ENCODE peak calls at places on chromosomes 6 and 20, in eight cellular contexts. Z is fibroblast of lung, H is heart right ventricle, E is NB4, Q is heart left ventricle, P is PC-3, S is DND-41, L is lower lobe of right lung. G is an unnamed sample.
A peak's percentile ranks its signal among the peaks of the same experiment; 100 is the strongest.

GRCh38 chr6:15894973-15895858 is 232.4 kb upstream of the DTNBP1 start:
- DNase-seq in Z (no peak), H (no peak), E (no peak), Q (no peak), P (no peak), S (no peak), L (no peak), G (no peak)

GRCh38 chr6:170124150-170124549 is 166.7 kb downstream of the DLL1 start:
- DNase-seq in Z (no peak), H (no peak), E (no peak), Q (no peak), P (no peak), S (no peak), L (no peak), G (no peak)

GRCh38 chr6:13455604-13456003 is 31.8 kb downstream of the GFOD1 start:
- DNase-seq in Z (no peak), H (peak; percentile 36), E (no peak), Q (no peak), P (no peak), S (no peak), L (no peak), G (no peak)

GRCh38 chr6:63897459-63897858 is 261.9 kb downstream of the PHF3 start:
- DNase-seq in Z (peak; percentile 82), H (no peak), E (no peak), Q (no peak), P (peak; percentile 9), S (no peak), L (no peak), G (no peak)

GRCh38 chr6:5746392-5747140 is 260.2 kb downstream of the NRN1 start:
- DNase-seq in Z (no peak), H (no peak), E (peak; percentile 33), Q (no peak), P (peak; percentile 50), S (peak; percentile 9), L (no peak), G (peak; percentile 32)

GRCh38 chr20:58021481-58021880 is 207.0 kb downstream of the ANKRD60 start:
- DNase-seq in Z (peak; percentile 13), H (peak; percentile 76), E (peak; percentile 11), Q (no peak), P (no peak), S (no peak), L (no peak), G (no peak)

GRCh38 chr6:142568857-142569597 is 267.2 kb downstream of the ADGRG6 start:
- DNase-seq in Z (peak; percentile 92), H (no peak), E (no peak), Q (no peak), P (no peak), S (no peak), L (no peak), G (no peak)

GRCh38 chr20:48463096-48463710 is 364.6 kb downstream of the PREX1 start:
- DNase-seq in Z (no peak), H (no peak), E (no peak), Q (no peak), P (no peak), S (no peak), L (no peak), G (no peak)

GRCh38 chr6:104630522-104630921 is 229.2 kb downstream of the HACE1 start:
- DNase-seq in Z (no peak), H (no peak), E (no peak), Q (no peak), P (no peak), S (no peak), L (no peak), G (no peak)

GRCh38 chr6:120405947-120406346 is 928.3 kb downstream of the TBC1D32 start:
- DNase-seq in Z (no peak), H (no peak), E (peak; percentile 7), Q (no peak), P (peak; percentile 33), S (no peak), L (no peak), G (peak; percentile 7)

GRCh38 chr6:39934060-39934757 is at the start of gene MOCS1:
- DNase-seq in Z (peak; percentile 61), H (peak; percentile 87), E (no peak), Q (peak; percentile 92), P (peak; percentile 54), S (no peak), L (peak; percentile 87), G (peak; percentile 63)

GRCh38 chr6:145313041-145313855 is 422.1 kb downstream of the EPM2A start:
- DNase-seq in Z (no peak), H (no peak), E (no peak), Q (no peak), P (no peak), S (no peak), L (no peak), G (no peak)

DNA sequence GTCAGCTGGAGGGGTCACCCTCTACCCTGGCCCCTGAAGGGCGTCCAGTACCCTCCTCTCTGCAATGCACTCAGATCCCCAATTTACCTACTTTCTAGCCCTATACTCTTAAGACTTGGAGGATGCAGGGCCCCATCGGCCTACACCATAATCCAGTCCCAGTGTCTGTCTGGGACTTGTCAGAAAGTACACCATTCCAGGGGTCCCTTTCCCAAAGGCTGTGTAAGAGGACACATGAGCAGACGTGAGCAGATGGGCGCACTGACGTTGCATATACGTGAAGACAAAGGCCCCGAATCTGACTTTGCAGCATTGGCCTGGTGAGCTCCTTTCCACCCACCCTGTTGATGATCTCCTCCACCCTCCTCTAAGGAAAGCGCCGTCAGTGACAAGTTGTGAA is 20.9 kb upstream of the SMOC2 start:
- DNase-seq in Z (no peak), H (no peak), E (no peak), Q (no peak), P (no peak), S (no peak), L (no peak), G (no peak)
- H3K4me3 ChIP-seq in Z (no peak overlapping the region), H (no peak overlapping the region), E (no peak overlapping the region), Q (no peak overlapping the region), P (no peak overlapping the region), S (no peak overlapping the region), L (no peak overlapping the region), G (no peak overlapping the region)

DNA sequence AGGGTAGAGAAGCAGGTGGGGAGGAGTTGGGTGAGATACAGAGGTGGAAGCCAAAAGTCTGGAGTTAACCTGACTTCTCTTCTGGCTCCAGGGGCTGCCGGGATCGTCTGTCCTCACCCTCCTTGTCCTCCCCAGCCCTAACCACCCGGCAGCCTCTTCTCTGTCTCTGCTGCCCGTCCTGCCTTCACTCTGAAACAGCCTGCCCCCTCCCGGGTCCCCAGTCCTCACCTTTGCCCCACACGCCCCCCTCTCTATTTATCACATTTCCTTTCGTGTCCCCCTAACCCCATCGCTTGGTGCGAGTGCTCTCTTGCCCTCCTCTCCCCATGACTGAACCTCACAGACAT is 5.7 kb downstream of the RING1 start:
- DNase-seq in Z (no peak), H (no peak), E (peak; percentile 3), Q (no peak), P (no peak), S (no peak), L (no peak), G (no peak)
- H3K4me3 ChIP-seq in Z (peak overlapping the region; percentile 56), H (peak overlapping the region; percentile 70), E (peak overlapping the region; percentile 19), Q (peak overlapping the region; percentile 54), P (no peak overlapping the region), S (no peak overlapping the region), L (peak overlapping the region; percentile 55), G (no peak overlapping the region)

DNA sequence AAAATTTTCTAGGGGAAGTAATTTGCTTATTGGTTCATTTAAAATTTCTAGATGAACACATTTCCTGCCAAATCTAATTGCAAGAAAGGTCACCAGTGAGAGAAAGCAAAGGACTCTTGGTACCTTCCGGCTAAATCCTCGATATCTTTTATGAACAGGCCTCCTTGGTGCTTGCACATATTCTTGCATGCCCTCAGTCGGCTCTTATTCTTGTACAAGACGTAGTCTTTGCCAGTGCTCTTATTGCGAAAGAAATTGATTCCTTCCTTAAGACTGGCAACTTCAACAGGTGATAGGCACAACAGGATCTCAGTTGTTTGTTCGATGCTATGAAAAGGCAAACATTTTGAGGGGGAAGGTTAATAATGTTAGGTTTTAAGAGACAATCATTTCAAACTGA is 141.7 kb upstream of the CARMIL1 start:
- DNase-seq in Z (no peak), H (no peak), E (peak; percentile 19), Q (no peak), P (no peak), S (no peak), L (no peak), G (no peak)
- H3K4me3 ChIP-seq in Z (peak overlapping the region; percentile 42), H (peak overlapping the region; percentile 57), E (peak overlapping the region; percentile 60), Q (peak overlapping the region; percentile 43), P (no peak overlapping the region), S (peak overlapping the region; percentile 33), L (peak overlapping the region; percentile 45), G (peak overlapping the region; percentile 42)

GRCh38 chr20:14335122-14335521 is 2.3 kb downstream of the FLRT3 start:
- DNase-seq in Z (no peak), H (no peak), E (no peak), Q (no peak), P (no peak), S (no peak), L (no peak), G (no peak)
- H3K4me3 ChIP-seq in Z (peak overlapping the region; percentile 53), H (no peak overlapping the region), E (no peak overlapping the region), Q (no peak overlapping the region), P (peak overlapping the region; percentile 30), S (no peak overlapping the region), L (peak overlapping the region; percentile 53), G (no peak overlapping the region)

DNA sequence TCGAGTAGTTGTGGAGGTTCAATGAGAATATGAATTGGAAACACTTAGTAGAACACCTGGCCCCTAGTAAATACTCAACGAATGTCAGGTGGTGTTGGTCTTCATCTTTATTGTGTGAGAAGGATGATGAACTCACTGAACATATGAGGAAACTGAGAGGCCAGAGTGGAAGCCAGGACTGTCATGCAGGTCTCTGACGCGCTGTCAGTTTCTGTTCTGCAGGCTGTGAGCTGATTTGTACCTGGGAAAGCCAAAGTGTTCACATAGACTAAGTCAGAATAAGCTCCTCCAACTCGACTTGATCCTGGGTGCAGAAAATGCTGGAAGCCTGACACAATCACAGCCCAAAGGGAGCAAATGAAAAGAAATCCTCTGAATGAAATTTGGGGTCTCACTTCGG is 222.2 kb downstream of the LY86 start:
- DNase-seq in Z (no peak), H (no peak), E (no peak), Q (no peak), P (no peak), S (no peak), L (no peak), G (no peak)
- H3K4me3 ChIP-seq in Z (no peak overlapping the region), H (peak overlapping the region; percentile 44), E (no peak overlapping the region), Q (peak overlapping the region; percentile 23), P (peak overlapping the region; percentile 6), S (no peak overlapping the region), L (peak overlapping the region; percentile 48), G (no peak overlapping the region)

GRCh38 chr6:99092461-99092860 is 144.7 kb upstream of the FBXL4 start:
- DNase-seq in Z (no peak), H (no peak), E (no peak), Q (no peak), P (no peak), S (no peak), L (no peak), G (no peak)
- H3K4me3 ChIP-seq in Z (no peak overlapping the region), H (no peak overlapping the region), E (no peak overlapping the region), Q (no peak overlapping the region), P (no peak overlapping the region), S (no peak overlapping the region), L (no peak overlapping the region), G (no peak overlapping the region)

GRCh38 chr6:34890526-34890910 is 1.5 kb downstream of the ANKS1A start:
- DNase-seq in Z (no peak), H (no peak), E (peak; percentile 43), Q (no peak), P (no peak), S (no peak), L (no peak), G (no peak)
- H3K4me3 ChIP-seq in Z (peak overlapping the region; percentile 88), H (peak overlapping the region; percentile 73), E (peak overlapping the region; percentile 83), Q (peak overlapping the region; percentile 92), P (peak overlapping the region; percentile 90), S (no peak overlapping the region), L (peak overlapping the region; percentile 73), G (no peak overlapping the region)

G was measured in Jurkat, Clone E6-1.